ENCODE peak calls at places on chromosomes 3 and 15, in nine cellular contexts. One of them, this sample, is unnamed.

GRCh38 chr3:196281962-196282361 is 5.6 kb downstream of the PCYT1A start:
- DNase-seq in germinal center: no peak
- DNase-seq in hypothalamus: no peak
- DNase-seq in activated CD4-positive, alpha-beta T cell treated with anti-CD3 and anti-CD28 coated beads, Interleukin-2, amount 50 U/mL, for 48 hours: no peak
- DNase-seq in keratinocyte: no peak
- DNase-seq in activated CD4-positive, CD25-positive, alpha-beta regulatory T cell: no peak
- DNase-seq in suprapubic skin: no peak
- DNase-seq in left ventricle myocardium inferior: no peak
- DNase-seq in stimulated activated CD4-positive, alpha-beta T cell treated with anti-CD3 and anti-CD28 coated beads, Interleukin-4, amount 100 ng/mL, for 1 hour: no peak
- DNase-seq in this sample: no peak

GRCh38 chr15:88243895-88244787 is 12.4 kb downstream of the NTRK3 start:
- DNase-seq in germinal center: peak
- DNase-seq in hypothalamus: no peak
- DNase-seq in activated CD4-positive, alpha-beta T cell treated with anti-CD3 and anti-CD28 coated beads, Interleukin-2, amount 50 U/mL, for 48 hours: peak
- DNase-seq in keratinocyte: no peak
- DNase-seq in activated CD4-positive, CD25-positive, alpha-beta regulatory T cell: no peak
- DNase-seq in suprapubic skin: no peak
- DNase-seq in left ventricle myocardium inferior: no peak
- DNase-seq in stimulated activated CD4-positive, alpha-beta T cell treated with anti-CD3 and anti-CD28 coated beads, Interleukin-4, amount 100 ng/mL, for 1 hour: no peak
- DNase-seq in this sample: peak

GRCh38 chr3:171183042-171183441 is 156.5 kb upstream of the SLC2A2 start:
- DNase-seq in germinal center: no peak
- DNase-seq in hypothalamus: peak
- DNase-seq in activated CD4-positive, alpha-beta T cell treated with anti-CD3 and anti-CD28 coated beads, Interleukin-2, amount 50 U/mL, for 48 hours: no peak
- DNase-seq in keratinocyte: no peak
- DNase-seq in activated CD4-positive, CD25-positive, alpha-beta regulatory T cell: no peak
- DNase-seq in suprapubic skin: no peak
- DNase-seq in left ventricle myocardium inferior: no peak
- DNase-seq in stimulated activated CD4-positive, alpha-beta T cell treated with anti-CD3 and anti-CD28 coated beads, Interleukin-4, amount 100 ng/mL, for 1 hour: no peak
- DNase-seq in this sample: no peak

GRCh38 chr15:70023769-70024491 is 73.8 kb downstream of the TLE3 start:
- DNase-seq in germinal center: no peak
- DNase-seq in hypothalamus: no peak
- DNase-seq in activated CD4-positive, alpha-beta T cell treated with anti-CD3 and anti-CD28 coated beads, Interleukin-2, amount 50 U/mL, for 48 hours: no peak
- DNase-seq in keratinocyte: no peak
- DNase-seq in activated CD4-positive, CD25-positive, alpha-beta regulatory T cell: no peak
- DNase-seq in suprapubic skin: no peak
- DNase-seq in left ventricle myocardium inferior: peak
- DNase-seq in stimulated activated CD4-positive, alpha-beta T cell treated with anti-CD3 and anti-CD28 coated beads, Interleukin-4, amount 100 ng/mL, for 1 hour: no peak
- DNase-seq in this sample: no peak

GRCh38 chr3:54988302-54989022 is 60.6 kb upstream of the LRTM1 start:
- DNase-seq in germinal center: no peak
- DNase-seq in hypothalamus: no peak
- DNase-seq in activated CD4-positive, alpha-beta T cell treated with anti-CD3 and anti-CD28 coated beads, Interleukin-2, amount 50 U/mL, for 48 hours: no peak
- DNase-seq in keratinocyte: no peak
- DNase-seq in activated CD4-positive, CD25-positive, alpha-beta regulatory T cell: no peak
- DNase-seq in suprapubic skin: peak
- DNase-seq in left ventricle myocardium inferior: peak
- DNase-seq in stimulated activated CD4-positive, alpha-beta T cell treated with anti-CD3 and anti-CD28 coated beads, Interleukin-4, amount 100 ng/mL, for 1 hour: no peak
- DNase-seq in this sample: no peak

GRCh38 chr3:114308830-114309229 is 15.0 kb downstream of the TIGIT start:
- DNase-seq in germinal center: peak
- DNase-seq in hypothalamus: no peak
- DNase-seq in activated CD4-positive, alpha-beta T cell treated with anti-CD3 and anti-CD28 coated beads, Interleukin-2, amount 50 U/mL, for 48 hours: peak
- DNase-seq in keratinocyte: no peak
- DNase-seq in activated CD4-positive, CD25-positive, alpha-beta regulatory T cell: peak
- DNase-seq in suprapubic skin: no peak
- DNase-seq in left ventricle myocardium inferior: no peak
- DNase-seq in stimulated activated CD4-positive, alpha-beta T cell treated with anti-CD3 and anti-CD28 coated beads, Interleukin-4, amount 100 ng/mL, for 1 hour: peak
- DNase-seq in this sample: no peak

GRCh38 chr3:41200669-41201021 is 1.3 kb downstream of the CTNNB1 start:
- DNase-seq in germinal center: peak
- DNase-seq in hypothalamus: no peak
- DNase-seq in activated CD4-positive, alpha-beta T cell treated with anti-CD3 and anti-CD28 coated beads, Interleukin-2, amount 50 U/mL, for 48 hours: peak
- DNase-seq in keratinocyte: no peak
- DNase-seq in activated CD4-positive, CD25-positive, alpha-beta regulatory T cell: no peak
- DNase-seq in suprapubic skin: no peak
- DNase-seq in left ventricle myocardium inferior: no peak
- DNase-seq in stimulated activated CD4-positive, alpha-beta T cell treated with anti-CD3 and anti-CD28 coated beads, Interleukin-4, amount 100 ng/mL, for 1 hour: no peak
- DNase-seq in this sample: no peak

GRCh38 chr3:141445990-141446389 is 40.8 kb upstream of the RASA2 start:
- DNase-seq in germinal center: no peak
- DNase-seq in hypothalamus: no peak
- DNase-seq in activated CD4-positive, alpha-beta T cell treated with anti-CD3 and anti-CD28 coated beads, Interleukin-2, amount 50 U/mL, for 48 hours: no peak
- DNase-seq in keratinocyte: no peak
- DNase-seq in activated CD4-positive, CD25-positive, alpha-beta regulatory T cell: no peak
- DNase-seq in suprapubic skin: no peak
- DNase-seq in left ventricle myocardium inferior: no peak
- DNase-seq in stimulated activated CD4-positive, alpha-beta T cell treated with anti-CD3 and anti-CD28 coated beads, Interleukin-4, amount 100 ng/mL, for 1 hour: no peak
- DNase-seq in this sample: no peak

GRCh38 chr3:197846491-197846890 is 55.4 kb downstream of the LRCH3 start:
- DNase-seq in germinal center: no peak
- DNase-seq in hypothalamus: no peak
- DNase-seq in activated CD4-positive, alpha-beta T cell treated with anti-CD3 and anti-CD28 coated beads, Interleukin-2, amount 50 U/mL, for 48 hours: no peak
- DNase-seq in keratinocyte: no peak
- DNase-seq in activated CD4-positive, CD25-positive, alpha-beta regulatory T cell: no peak
- DNase-seq in suprapubic skin: no peak
- DNase-seq in left ventricle myocardium inferior: no peak
- DNase-seq in stimulated activated CD4-positive, alpha-beta T cell treated with anti-CD3 and anti-CD28 coated beads, Interleukin-4, amount 100 ng/mL, for 1 hour: no peak
- DNase-seq in this sample: no peak

GRCh38 chr3:49771340-49771938 is 14.9 kb downstream of the IP6K1 start:
- DNase-seq in germinal center: no peak
- DNase-seq in hypothalamus: no peak
- DNase-seq in activated CD4-positive, alpha-beta T cell treated with anti-CD3 and anti-CD28 coated beads, Interleukin-2, amount 50 U/mL, for 48 hours: no peak
- DNase-seq in keratinocyte: no peak
- DNase-seq in activated CD4-positive, CD25-positive, alpha-beta regulatory T cell: no peak
- DNase-seq in suprapubic skin: no peak
- DNase-seq in left ventricle myocardium inferior: no peak
- DNase-seq in stimulated activated CD4-positive, alpha-beta T cell treated with anti-CD3 and anti-CD28 coated beads, Interleukin-4, amount 100 ng/mL, for 1 hour: no peak
- DNase-seq in this sample: no peak

GRCh38 chr15:69225355-69226027 is 65.1 kb downstream of the GLCE start:
- DNase-seq in germinal center: no peak
- DNase-seq in hypothalamus: no peak
- DNase-seq in activated CD4-positive, alpha-beta T cell treated with anti-CD3 and anti-CD28 coated beads, Interleukin-2, amount 50 U/mL, for 48 hours: no peak
- DNase-seq in keratinocyte: no peak
- DNase-seq in activated CD4-positive, CD25-positive, alpha-beta regulatory T cell: no peak
- DNase-seq in suprapubic skin: no peak
- DNase-seq in left ventricle myocardium inferior: no peak
- DNase-seq in stimulated activated CD4-positive, alpha-beta T cell treated with anti-CD3 and anti-CD28 coated beads, Interleukin-4, amount 100 ng/mL, for 1 hour: no peak
- DNase-seq in this sample: no peak

GRCh38 chr3:136778865-136779264 is 26.7 kb upstream of the STAG1 start:
- DNase-seq in germinal center: no peak
- DNase-seq in hypothalamus: no peak
- DNase-seq in activated CD4-positive, alpha-beta T cell treated with anti-CD3 and anti-CD28 coated beads, Interleukin-2, amount 50 U/mL, for 48 hours: no peak
- DNase-seq in keratinocyte: no peak
- DNase-seq in activated CD4-positive, CD25-positive, alpha-beta regulatory T cell: no peak
- DNase-seq in suprapubic skin: no peak
- DNase-seq in left ventricle myocardium inferior: no peak
- DNase-seq in stimulated activated CD4-positive, alpha-beta T cell treated with anti-CD3 and anti-CD28 coated beads, Interleukin-4, amount 100 ng/mL, for 1 hour: no peak
- DNase-seq in this sample: no peak

GRCh38 chr15:60390931-60391501 is 6.8 kb downstream of the ANXA2 start:
- DNase-seq in germinal center: no peak
- DNase-seq in hypothalamus: no peak
- DNase-seq in activated CD4-positive, alpha-beta T cell treated with anti-CD3 and anti-CD28 coated beads, Interleukin-2, amount 50 U/mL, for 48 hours: no peak
- DNase-seq in keratinocyte: peak
- DNase-seq in activated CD4-positive, CD25-positive, alpha-beta regulatory T cell: no peak
- DNase-seq in suprapubic skin: peak
- DNase-seq in left ventricle myocardium inferior: no peak
- DNase-seq in stimulated activated CD4-positive, alpha-beta T cell treated with anti-CD3 and anti-CD28 coated beads, Interleukin-4, amount 100 ng/mL, for 1 hour: no peak
- DNase-seq in this sample: no peak

GRCh38 chr3:55899887-55900286 is 412.8 kb upstream of the WNT5A start:
- DNase-seq in germinal center: no peak
- DNase-seq in hypothalamus: no peak
- DNase-seq in activated CD4-positive, alpha-beta T cell treated with anti-CD3 and anti-CD28 coated beads, Interleukin-2, amount 50 U/mL, for 48 hours: no peak
- DNase-seq in keratinocyte: no peak
- DNase-seq in activated CD4-positive, CD25-positive, alpha-beta regulatory T cell: no peak
- DNase-seq in suprapubic skin: no peak
- DNase-seq in left ventricle myocardium inferior: no peak
- DNase-seq in stimulated activated CD4-positive, alpha-beta T cell treated with anti-CD3 and anti-CD28 coated beads, Interleukin-4, amount 100 ng/mL, for 1 hour: no peak
- DNase-seq in this sample: no peak

GRCh38 chr15:100723323-100723801 is 121.0 kb downstream of the ASB7 start:
- DNase-seq in germinal center: no peak
- DNase-seq in hypothalamus: no peak
- DNase-seq in activated CD4-positive, alpha-beta T cell treated with anti-CD3 and anti-CD28 coated beads, Interleukin-2, amount 50 U/mL, for 48 hours: no peak
- DNase-seq in keratinocyte: no peak
- DNase-seq in activated CD4-positive, CD25-positive, alpha-beta regulatory T cell: no peak
- DNase-seq in suprapubic skin: no peak
- DNase-seq in left ventricle myocardium inferior: no peak
- DNase-seq in stimulated activated CD4-positive, alpha-beta T cell treated with anti-CD3 and anti-CD28 coated beads, Interleukin-4, amount 100 ng/mL, for 1 hour: no peak
- DNase-seq in this sample: no peak

GRCh38 chr3:58073315-58074125 is 65.3 kb downstream of the FLNB start:
- DNase-seq in germinal center: no peak
- DNase-seq in hypothalamus: no peak
- DNase-seq in activated CD4-positive, alpha-beta T cell treated with anti-CD3 and anti-CD28 coated beads, Interleukin-2, amount 50 U/mL, for 48 hours: no peak
- DNase-seq in keratinocyte: no peak
- DNase-seq in activated CD4-positive, CD25-positive, alpha-beta regulatory T cell: no peak
- DNase-seq in suprapubic skin: no peak
- DNase-seq in left ventricle myocardium inferior: no peak
- DNase-seq in stimulated activated CD4-positive, alpha-beta T cell treated with anti-CD3 and anti-CD28 coated beads, Interleukin-4, amount 100 ng/mL, for 1 hour: no peak
- DNase-seq in this sample: no peak

GRCh38 chr3:191020730-191021405 is 158.4 kb upstream of the GMNC start:
- DNase-seq in germinal center: no peak
- DNase-seq in hypothalamus: no peak
- DNase-seq in activated CD4-positive, alpha-beta T cell treated with anti-CD3 and anti-CD28 coated beads, Interleukin-2, amount 50 U/mL, for 48 hours: no peak
- DNase-seq in keratinocyte: no peak
- DNase-seq in activated CD4-positive, CD25-positive, alpha-beta regulatory T cell: no peak
- DNase-seq in suprapubic skin: no peak
- DNase-seq in left ventricle myocardium inferior: no peak
- DNase-seq in stimulated activated CD4-positive, alpha-beta T cell treated with anti-CD3 and anti-CD28 coated beads, Interleukin-4, amount 100 ng/mL, for 1 hour: no peak
- DNase-seq in this sample: no peak

GRCh38 chr3:179149239-179149887 is 1.2 kb downstream of the PIK3CA start:
- DNase-seq in germinal center: peak
- DNase-seq in hypothalamus: no peak
- DNase-seq in activated CD4-positive, alpha-beta T cell treated with anti-CD3 and anti-CD28 coated beads, Interleukin-2, amount 50 U/mL, for 48 hours: peak
- DNase-seq in keratinocyte: no peak
- DNase-seq in activated CD4-positive, CD25-positive, alpha-beta regulatory T cell: no peak
- DNase-seq in suprapubic skin: no peak
- DNase-seq in left ventricle myocardium inferior: no peak
- DNase-seq in stimulated activated CD4-positive, alpha-beta T cell treated with anti-CD3 and anti-CD28 coated beads, Interleukin-4, amount 100 ng/mL, for 1 hour: peak
- DNase-seq in this sample: peak

GRCh38 chr3:15315003-15315402 is 17.4 kb downstream of the SH3BP5 start:
- DNase-seq in germinal center: no peak
- DNase-seq in hypothalamus: no peak
- DNase-seq in activated CD4-positive, alpha-beta T cell treated with anti-CD3 and anti-CD28 coated beads, Interleukin-2, amount 50 U/mL, for 48 hours: no peak
- DNase-seq in keratinocyte: no peak
- DNase-seq in activated CD4-positive, CD25-positive, alpha-beta regulatory T cell: no peak
- DNase-seq in suprapubic skin: peak
- DNase-seq in left ventricle myocardium inferior: no peak
- DNase-seq in stimulated activated CD4-positive, alpha-beta T cell treated with anti-CD3 and anti-CD28 coated beads, Interleukin-4, amount 100 ng/mL, for 1 hour: no peak
- DNase-seq in this sample: no peak

GRCh38 chr3:150410311-150411105 is 2.4 kb downstream of the TSC22D2 start:
- DNase-seq in germinal center: peak
- DNase-seq in hypothalamus: peak
- DNase-seq in activated CD4-positive, alpha-beta T cell treated with anti-CD3 and anti-CD28 coated beads, Interleukin-2, amount 50 U/mL, for 48 hours: peak
- DNase-seq in keratinocyte: no peak
- DNase-seq in activated CD4-positive, CD25-positive, alpha-beta regulatory T cell: peak
- DNase-seq in suprapubic skin: peak
- DNase-seq in left ventricle myocardium inferior: peak
- DNase-seq in stimulated activated CD4-positive, alpha-beta T cell treated with anti-CD3 and anti-CD28 coated beads, Interleukin-4, amount 100 ng/mL, for 1 hour: peak
- DNase-seq in this sample: peak

GRCh38 chr15:60221356-60221755 is 176.4 kb downstream of the ANXA2 start:
- DNase-seq in germinal center: no peak
- DNase-seq in hypothalamus: no peak
- DNase-seq in activated CD4-positive, alpha-beta T cell treated with anti-CD3 and anti-CD28 coated beads, Interleukin-2, amount 50 U/mL, for 48 hours: no peak
- DNase-seq in keratinocyte: no peak
- DNase-seq in activated CD4-positive, CD25-positive, alpha-beta regulatory T cell: no peak
- DNase-seq in suprapubic skin: no peak
- DNase-seq in left ventricle myocardium inferior: no peak
- DNase-seq in stimulated activated CD4-positive, alpha-beta T cell treated with anti-CD3 and anti-CD28 coated beads, Interleukin-4, amount 100 ng/mL, for 1 hour: no peak
- DNase-seq in this sample: no peak

GRCh38 chr3:187717572-187717971 is 15.2 kb upstream of the RTP2 start:
- DNase-seq in germinal center: no peak
- DNase-seq in hypothalamus: no peak
- DNase-seq in activated CD4-positive, alpha-beta T cell treated with anti-CD3 and anti-CD28 coated beads, Interleukin-2, amount 50 U/mL, for 48 hours: no peak
- DNase-seq in keratinocyte: no peak
- DNase-seq in activated CD4-positive, CD25-positive, alpha-beta regulatory T cell: no peak
- DNase-seq in suprapubic skin: no peak
- DNase-seq in left ventricle myocardium inferior: no peak
- DNase-seq in stimulated activated CD4-positive, alpha-beta T cell treated with anti-CD3 and anti-CD28 coated beads, Interleukin-4, amount 100 ng/mL, for 1 hour: no peak
- DNase-seq in this sample: no peak

GRCh38 chr3:42187936-42188335 is 78.0 kb downstream of the CCK start:
- DNase-seq in germinal center: no peak
- DNase-seq in hypothalamus: no peak
- DNase-seq in activated CD4-positive, alpha-beta T cell treated with anti-CD3 and anti-CD28 coated beads, Interleukin-2, amount 50 U/mL, for 48 hours: no peak
- DNase-seq in keratinocyte: no peak
- DNase-seq in activated CD4-positive, CD25-positive, alpha-beta regulatory T cell: no peak
- DNase-seq in suprapubic skin: no peak
- DNase-seq in left ventricle myocardium inferior: no peak
- DNase-seq in stimulated activated CD4-positive, alpha-beta T cell treated with anti-CD3 and anti-CD28 coated beads, Interleukin-4, amount 100 ng/mL, for 1 hour: no peak
- DNase-seq in this sample: no peak

GRCh38 chr3:85977615-85978338 is 1013.2 kb downstream of the VGLL3 start:
- DNase-seq in germinal center: no peak
- DNase-seq in hypothalamus: no peak
- DNase-seq in activated CD4-positive, alpha-beta T cell treated with anti-CD3 and anti-CD28 coated beads, Interleukin-2, amount 50 U/mL, for 48 hours: no peak
- DNase-seq in keratinocyte: no peak
- DNase-seq in activated CD4-positive, CD25-positive, alpha-beta regulatory T cell: no peak
- DNase-seq in suprapubic skin: no peak
- DNase-seq in left ventricle myocardium inferior: no peak
- DNase-seq in stimulated activated CD4-positive, alpha-beta T cell treated with anti-CD3 and anti-CD28 coated beads, Interleukin-4, amount 100 ng/mL, for 1 hour: no peak
- DNase-seq in this sample: no peak

GRCh38 chr3:25423780-25424179 is 4.3 kb upstream of the RARB start:
- DNase-seq in germinal center: no peak
- DNase-seq in hypothalamus: no peak
- DNase-seq in activated CD4-positive, alpha-beta T cell treated with anti-CD3 and anti-CD28 coated beads, Interleukin-2, amount 50 U/mL, for 48 hours: no peak
- DNase-seq in keratinocyte: no peak
- DNase-seq in activated CD4-positive, CD25-positive, alpha-beta regulatory T cell: no peak
- DNase-seq in suprapubic skin: no peak
- DNase-seq in left ventricle myocardium inferior: no peak
- DNase-seq in stimulated activated CD4-positive, alpha-beta T cell treated with anti-CD3 and anti-CD28 coated beads, Interleukin-4, amount 100 ng/mL, for 1 hour: no peak
- DNase-seq in this sample: no peak

GRCh38 chr3:55013145-55013544 is 85.3 kb upstream of the LRTM1 start:
- DNase-seq in germinal center: no peak
- DNase-seq in hypothalamus: no peak
- DNase-seq in activated CD4-positive, alpha-beta T cell treated with anti-CD3 and anti-CD28 coated beads, Interleukin-2, amount 50 U/mL, for 48 hours: no peak
- DNase-seq in keratinocyte: no peak
- DNase-seq in activated CD4-positive, CD25-positive, alpha-beta regulatory T cell: no peak
- DNase-seq in suprapubic skin: no peak
- DNase-seq in left ventricle myocardium inferior: no peak
- DNase-seq in stimulated activated CD4-positive, alpha-beta T cell treated with anti-CD3 and anti-CD28 coated beads, Interleukin-4, amount 100 ng/mL, for 1 hour: no peak
- DNase-seq in this sample: no peak

GRCh38 chr3:129529436-129530210 is 1.2 kb downstream of the RHO start:
- DNase-seq in germinal center: no peak
- DNase-seq in hypothalamus: no peak
- DNase-seq in activated CD4-positive, alpha-beta T cell treated with anti-CD3 and anti-CD28 coated beads, Interleukin-2, amount 50 U/mL, for 48 hours: no peak
- DNase-seq in keratinocyte: no peak
- DNase-seq in activated CD4-positive, CD25-positive, alpha-beta regulatory T cell: no peak
- DNase-seq in suprapubic skin: no peak
- DNase-seq in left ventricle myocardium inferior: no peak
- DNase-seq in stimulated activated CD4-positive, alpha-beta T cell treated with anti-CD3 and anti-CD28 coated beads, Interleukin-4, amount 100 ng/mL, for 1 hour: no peak
- DNase-seq in this sample: no peak

This sample was measured in activated naive CD8-positive, alpha-beta T cell treated with anti-CD3 and anti-CD28 coated beads, Interleukin-2, amount 50 U/mL, for 24 hours.